ENCODE peak calls at places on chromosome 11, in four cellular contexts. I is tibial nerve, W is GM12865, U is NCI-H1694 treated with DMSO at 0.1 percent for 48 hours. K is an unnamed sample.

GRCh38 chr11:33551051-33551450 is 149.6 kb downstream of the C11orf91 start:
- DNase-seq in I (no peak), W (no peak), U (no peak), K (no peak)

GRCh38 chr11:84103096-84103495 is 816.9 kb upstream of the CCDC90B start:
- DNase-seq in I (no peak), W (no peak), U (no peak), K (no peak)

GRCh38 chr11:13343931-13344717 is 66.5 kb downstream of the BMAL1 start:
- DNase-seq in I (peak; percentile 50), W (peak; percentile 82), U (peak; percentile 44), K (peak; percentile 77)

GRCh38 chr11:93278976-93279375 is 51.6 kb upstream of the DEUP1 start:
- DNase-seq in I (no peak), W (no peak), U (no peak), K (no peak)

GRCh38 chr11:31870609-31871309 is 59.6 kb upstream of the PAX6 start:
- DNase-seq in I (no peak), W (peak; percentile 35), U (peak; percentile 82), K (peak; percentile 50)

GRCh38 chr11:10566257-10566956 is 2.1 kb downstream of the LYVE1 start:
- DNase-seq in I (no peak), W (no peak), U (no peak), K (no peak)

GRCh38 chr11:1382831-1383607 is 6.7 kb upstream of the BRSK2 start:
- DNase-seq in I (peak; percentile 59), W (peak; percentile 82), U (no peak), K (peak; percentile 46)

GRCh38 chr11:19393941-19394340 is 153.2 kb upstream of the E2F8 start:
- DNase-seq in I (no peak), W (no peak), U (no peak), K (no peak)

GRCh38 chr11:42066113-42066512 is 606.7 kb upstream of the LRRC4C start:
- DNase-seq in I (no peak), W (no peak), U (no peak), K (no peak)

GRCh38 chr11:78415338-78415737 is 2.3 kb downstream of the GAB2 start:
- DNase-seq in I (no peak), W (peak; percentile 49), U (no peak), K (peak; percentile 52)

K was measured in DND-41.